ENCODE peak calls at places on chromosomes 6 and 20, in five cellular contexts. P is HL-60, M is stomach, L is ovary, O is astrocyte. U is an unnamed sample.

GRCh38 chr6:35041086-35041855 is 99.9 kb downstream of the TCP11 start:
- DNase-seq in P (no peak), M (no peak), L (no peak), O (no peak), U (no peak)

GRCh38 chr20:592506-592905 is 17.6 kb downstream of the TCF15 start:
- DNase-seq in P (no peak), M (no peak), L (no peak), O (no peak), U (no peak)

GRCh38 chr6:32483968-32484613 is 44.4 kb downstream of the HLA-DRA start:
- DNase-seq in P (no peak), M (no peak), L (no peak), O (no peak), U (no peak)

GRCh38 chr6:26613717-26614683 is 17.2 kb downstream of the ABT1 start:
- DNase-seq in P (no peak), M (no peak), L (no peak), O (no peak), U (no peak)

GRCh38 chr6:45430590-45431202 is 53.0 kb upstream of the SUPT3H start:
- DNase-seq in P (no peak), M (no peak), L (no peak), O (no peak), U (no peak)

GRCh38 chr6:71072508-71072907 is 115.6 kb upstream of the B3GAT2 start:
- DNase-seq in P (no peak), M (no peak), L (no peak), O (peak), U (no peak)

GRCh38 chr6:122530440-122531046 is 58.9 kb upstream of the SERINC1 start:
- DNase-seq in P (peak), M (peak), L (no peak), O (peak), U (peak)

GRCh38 chr6:39086294-39086693 is 28.7 kb downstream of the SAYSD1 start:
- DNase-seq in P (no peak), M (no peak), L (no peak), O (no peak), U (peak)

GRCh38 chr20:47669927-47670890 is 115.1 kb downstream of the SULF2 start:
- DNase-seq in P (no peak), M (no peak), L (no peak), O (no peak), U (no peak)

GRCh38 chr6:121670511-121670910 is 235.1 kb downstream of the GJA1 start:
- DNase-seq in P (no peak), M (no peak), L (no peak), O (peak), U (no peak)

GRCh38 chr20:35318502-35319157 is 26.4 kb upstream of the FAM83C start:
- DNase-seq in P (no peak), M (peak), L (no peak), O (peak), U (no peak)

GRCh38 chr20:36591854-36592641 is 13.5 kb upstream of the RAB5IF start:
- DNase-seq in P (no peak), M (no peak), L (no peak), O (no peak), U (no peak)
- TF ChIP-seq CTCF in P (no peak), M (no peak), L (peak), O (peak), U (no peak)

GRCh38 chr20:62354811-62355341 is 12.2 kb downstream of the LAMA5 start:
- DNase-seq in P (no peak), M (no peak), L (no peak), O (no peak), U (no peak)
- H3K4me3 ChIP-seq in P (no peak), M (no peak), L (no peak), O (no peak), U (no peak)

DNA sequence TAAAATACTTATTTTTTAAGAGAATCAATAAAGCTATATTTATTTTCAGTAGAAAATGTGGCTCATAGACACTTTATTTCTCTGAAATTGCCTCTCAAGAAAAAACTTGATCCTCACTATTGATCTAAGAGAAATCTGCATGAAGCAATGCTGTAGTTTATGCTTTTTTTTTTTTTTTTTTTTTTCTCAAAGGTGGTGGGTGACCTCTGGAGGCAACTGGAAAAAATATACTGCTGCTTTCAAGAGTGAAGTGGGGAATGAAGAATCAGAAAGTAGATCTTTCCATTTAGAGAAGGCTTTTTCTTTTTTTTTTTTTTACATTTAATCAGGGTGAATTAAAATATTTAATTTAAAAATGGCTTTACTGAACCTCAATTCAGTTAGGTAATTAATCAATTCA is 169.3 kb downstream of the SLC16A10 start:
- DNase-seq in P (no peak), M (no peak), L (no peak), O (no peak), U (no peak)
- TF ChIP-seq CTCF in P (no peak), M (no peak), L (no peak), O (no peak), U (no peak)

GRCh38 chr20:25052255-25053206 is 5.4 kb downstream of the ACSS1 start:
- DNase-seq in P (no peak), M (peak), L (no peak), O (peak), U (peak)
- H3K4me3 ChIP-seq in P (no peak), M (no peak), L (no peak), O (no peak), U (peak)